ENCODE peak calls at places on chromosomes 11 and 22, in four cellular contexts. C is prostate gland, K is SK-N-SH, D is A549. P is an unnamed sample.

GRCh38 chr11:134700101-134700640 is 288.1 kb upstream of the B3GAT1 start:
- DNase-seq in D (no peak), K (no peak), C (no peak), P (no peak)

GRCh38 chr11:129131361-129131760 is 60.8 kb downstream of the ARHGAP32 start:
- DNase-seq in D (no peak), K (no peak), C (no peak), P (no peak)

GRCh38 chr11:17906436-17906835 is 106.4 kb downstream of the SERGEF start:
- DNase-seq in D (peak; percentile 20), K (peak; percentile 62), C (no peak), P (peak; percentile 68)

GRCh38 chr22:20805972-20806471 is 32.1 kb downstream of the SERPIND1 start:
- DNase-seq in C (no peak), D (no peak), K (no peak), P (no peak)

GRCh38 chr22:35506259-35506570 is 34.4 kb upstream of the RASD2 start:
- DNase-seq in D (no peak), C (peak; percentile 46), K (no peak), P (no peak)

GRCh38 chr11:8577791-8578581 is 16.0 kb downstream of the STK33 start:
- DNase-seq in K (no peak), C (no peak), D (no peak), P (no peak)

GRCh38 chr11:65150513-65151271 is 16.4 kb upstream of the SYVN1 start:
- DNase-seq in C (peak; percentile 84), D (peak; percentile 89), K (peak; percentile 82), P (peak; percentile 95)

GRCh38 chr22:28142361-28142801 is 223.3 kb upstream of the PITPNB start:
- DNase-seq in K (no peak), D (no peak), C (peak; percentile 12), P (no peak)

GRCh38 chr11:14114269-14114668 is 151.7 kb downstream of the SPON1 start:
- DNase-seq in K (no peak), D (no peak), C (no peak), P (no peak)

GRCh38 chr11:130427581-130428211 is 713 bp downstream of the ADAMTS8 start:
- DNase-seq in D (no peak), K (peak; percentile 56), C (no peak), P (no peak)

GRCh38 chr11:1001682-1002081 is 34.8 kb downstream of the MUC6 start:
- DNase-seq in K (no peak), D (no peak), C (no peak), P (no peak)

GRCh38 chr22:39522567-39523300 is 2.4 kb downstream of the ATF4 start:
- DNase-seq in K (peak; percentile 19), C (peak; percentile 82), D (peak; percentile 41), P (peak; percentile 34)

GRCh38 chr11:121890377-121890776 is 225.6 kb downstream of the BLID start:
- DNase-seq in C (no peak), D (no peak), K (no peak), P (no peak)

GRCh38 chr22:18035740-18036139 is 11.4 kb upstream of the MICAL3 start:
- DNase-seq in C (no peak), D (peak; percentile 79), K (peak; percentile 47), P (no peak)

GRCh38 chr11:45079943-45080719 is 66.3 kb upstream of the PRDM11 start:
- DNase-seq in C (no peak), K (no peak), D (no peak), P (peak; percentile 53)

GRCh38 chr22:50034126-50035081 is 21.8 kb upstream of the IL17REL start:
- DNase-seq in K (peak; percentile 17), C (no peak), D (no peak), P (peak; percentile 16)

GRCh38 chr11:1953489-1954284 is 6.6 kb downstream of the MRPL23 start:
- DNase-seq in D (no peak), K (no peak), C (peak; percentile 3), P (no peak)

GRCh38 chr11:61004841-61005240 is 33.4 kb downstream of the CD6 start:
- DNase-seq in D (no peak), C (no peak), K (no peak), P (no peak)

GRCh38 chr22:38097058-38097457 is 13.1 kb upstream of the SLC16A8 start:
- DNase-seq in K (no peak), C (no peak), D (no peak), P (peak; percentile 67)

GRCh38 chr22:37196539-37197450 is 8.7 kb upstream of the C1QTNF6 start:
- DNase-seq in D (peak; percentile 92), C (peak; percentile 69), K (peak; percentile 73), P (peak; percentile 85)

GRCh38 chr11:93498099-93499040 is 44.8 kb downstream of the SMCO4 start:
- DNase-seq in D (peak; percentile 6), K (no peak), C (no peak), P (no peak)

GRCh38 chr11:61670626-61671025 is 9.6 kb upstream of the DAGLA start:
- DNase-seq in K (no peak), D (no peak), C (no peak), P (no peak)

GRCh38 chr11:721347-721912 is 15.4 kb downstream of the EPS8L2 start:
- DNase-seq in C (no peak), K (no peak), D (no peak), P (no peak)

GRCh38 chr22:42179616-42180015 is 49.0 kb upstream of the CYP2D6 start:
- DNase-seq in K (no peak), D (no peak), C (no peak), P (no peak)

GRCh38 chr11:75577198-75577597 is 15.1 kb downstream of the SERPINH1 start:
- DNase-seq in C (peak; percentile 21), D (peak; percentile 37), K (peak; percentile 84), P (no peak)

GRCh38 chr22:28734393-28734792 is 7.2 kb downstream of the CHEK2 start:
- DNase-seq in C (no peak), K (no peak), D (no peak), P (no peak)

GRCh38 chr22:22111267-22111751 is 128.7 kb upstream of the TOP3B start:
- DNase-seq in D (peak; percentile 42), C (no peak), K (no peak), P (no peak)

GRCh38 chr11:62069374-62069773 is 54.4 kb upstream of the INCENP start:
- DNase-seq in K (no peak), D (no peak), C (no peak), P (no peak)

GRCh38 chr22:27133951-27134664 is 476.7 kb downstream of the MIAT start:
- DNase-seq in C (no peak), D (peak; percentile 73), K (no peak), P (no peak)

GRCh38 chr11:9606799-9607510 is 33.5 kb downstream of the WEE1 start:
- DNase-seq in C (no peak), K (no peak), D (peak; percentile 70), P (no peak)

GRCh38 chr22:24137595-24137994 is 43.7 kb upstream of the SUSD2 start:
- DNase-seq in D (no peak), K (no peak), C (no peak), P (no peak)

GRCh38 chr22:24141586-24141985 is 39.7 kb upstream of the SUSD2 start:
- DNase-seq in K (no peak), C (no peak), D (no peak), P (no peak)

GRCh38 chr22:24142241-24142640 is 39.0 kb upstream of the SUSD2 start:
- DNase-seq in C (no peak), D (no peak), K (no peak), P (no peak)

GRCh38 chr22:24140357-24140756 is 40.9 kb upstream of the SUSD2 start:
- DNase-seq in C (no peak), D (no peak), K (no peak), P (no peak)

GRCh38 chr22:24138649-24139420 is 42.5 kb upstream of the SUSD2 start:
- DNase-seq in C (no peak), K (no peak), D (no peak), P (no peak)
- H3K4me1 ChIP-seq in C (no peaks in the 10 kb centered on the region), K (peaks cover 10% of the 10 kb centered on the region), D (no peaks in the 10 kb centered on the region), P (peaks cover 32% of the 10 kb centered on the region)

DNA sequence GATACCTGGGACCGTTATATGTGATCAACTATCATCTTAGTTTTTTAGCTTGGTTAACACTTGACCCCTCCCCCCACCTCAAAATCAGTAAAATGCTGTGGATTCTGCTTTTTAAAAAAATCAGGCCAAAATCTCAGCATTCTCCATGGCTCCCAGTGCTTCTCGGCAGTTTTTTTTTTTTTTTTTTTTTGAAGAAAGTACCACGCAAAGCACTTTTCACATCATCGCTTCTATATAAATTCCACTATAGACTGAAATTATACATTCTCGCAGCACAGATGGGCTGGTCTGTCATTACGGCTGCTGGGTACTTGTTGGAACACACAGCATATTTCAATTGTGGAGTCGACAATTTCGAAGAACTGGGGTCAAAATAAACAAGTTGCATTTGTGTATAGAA is 67.7 kb upstream of the PPARA start:
- DNase-seq in D (no peak), C (no peak), K (no peak), P (no peak)
- H3K4me3 ChIP-seq in D (peak overlapping the region; percentile 52), C (peak overlapping the region; percentile 93), K (peak overlapping the region; percentile 90), P (peak overlapping the region; percentile 32)

GRCh38 chr11:86487670-86488069 is 113.0 kb downstream of the CCDC81 start:
- DNase-seq in C (no peak), K (no peak), D (peak; percentile 58), P (no peak)
- TF ChIP-seq CTCF in C (no peak), K (no peak), D (peak; percentile 15), P (no peak)

DNA sequence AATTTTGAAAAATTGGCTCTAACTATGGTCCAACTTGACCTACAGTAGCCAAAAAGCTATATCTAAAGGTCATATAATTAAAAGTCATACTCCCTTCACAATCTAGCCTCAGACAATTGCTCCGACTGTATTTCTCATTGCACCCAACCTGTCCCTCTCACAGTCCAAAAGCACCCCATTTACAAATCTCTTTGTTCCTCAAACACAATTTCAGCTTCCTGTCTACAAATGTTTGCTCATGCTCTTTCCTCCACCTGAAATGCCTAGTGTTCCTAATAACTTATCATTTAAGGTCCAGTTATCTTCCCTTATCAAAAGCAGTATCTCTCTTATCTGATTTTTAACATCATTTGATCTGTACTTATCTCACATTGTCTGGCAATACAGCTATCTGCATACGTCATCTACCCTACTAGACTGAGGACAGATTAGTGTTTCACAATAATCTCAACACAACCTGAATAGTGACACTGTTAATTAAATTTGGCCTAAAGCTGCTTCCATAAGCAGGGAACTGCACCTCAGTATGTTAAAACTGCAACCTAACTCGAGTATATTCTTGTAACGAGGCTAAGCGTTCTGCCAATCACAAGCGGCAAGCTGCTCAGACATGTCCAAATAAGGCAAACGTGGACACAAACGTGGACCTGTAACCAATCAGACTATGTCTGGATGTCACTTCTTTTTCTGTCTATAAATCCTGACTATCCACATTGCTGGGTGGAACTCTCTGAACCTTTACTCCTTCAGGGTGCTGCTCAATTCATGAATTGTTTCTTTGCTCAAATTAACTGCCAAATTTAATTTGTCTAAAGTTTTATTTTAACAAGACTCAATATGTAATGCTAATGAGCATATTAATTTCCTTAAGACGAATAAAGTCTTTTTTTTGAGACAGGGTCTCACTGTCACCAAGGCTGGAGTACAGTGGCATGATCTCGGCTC is 15.9 kb downstream of the PICALM start:
- DNase-seq in D (no peak), C (no peak), K (no peak), P (no peak)
- H3K4me1 ChIP-seq in D (peaks cover 7% of the 10 kb centered on the region), C (peaks cover 5% of the 10 kb centered on the region), K (no peaks in the 10 kb centered on the region), P (peaks cover 17% of the 10 kb centered on the region)

GRCh38 chr11:46347637-46348311 is 511 bp downstream of the DGKZ start:
- DNase-seq in D (no peak), C (no peak), K (peak; percentile 63), P (peak; percentile 87)

GRCh38 chr11:46350695-46351094 is 3.4 kb downstream of the DGKZ start:
- DNase-seq in K (no peak), D (no peak), C (no peak), P (no peak)

GRCh38 chr11:46348986-46349401 is 1.7 kb downstream of the DGKZ start:
- DNase-seq in K (no peak), C (no peak), D (no peak), P (no peak)

GRCh38 chr11:46346886-46347636 is at the start of gene DGKZ:
- DNase-seq in K (peak; percentile 100), C (peak; percentile 87), D (peak; percentile 82), P (peak; percentile 99)

GRCh38 chr11:46348566-46348981 is 1.3 kb downstream of the DGKZ start:
- DNase-seq in D (no peak), K (no peak), C (no peak), P (no peak)
- H3K4me3 ChIP-seq in D (peak overlapping the region; percentile 84), K (peak overlapping the region; percentile 82), C (peak overlapping the region; percentile 71), P (peak overlapping the region; percentile 88)